ENCODE peak calls at places on chromosomes 2 and 18, in five cellular contexts. B, E, T, U and F are unnamed samples.

GRCh38 chr2:36322108-36322507 is 33.5 kb upstream of the CRIM1 start:
- DNase-seq in E (no peak), T (peak; percentile 79), B (peak; percentile 78), U (peak; percentile 51), F (peak; percentile 64)

GRCh38 chr2:20209373-20210109 is 15.4 kb downstream of the SDC1 start:
- DNase-seq in U (no peak), E (no peak), T (no peak), B (no peak), F (no peak)

GRCh38 chr2:223837290-223838061 is at the start of gene AP1S3:
- DNase-seq in B (peak; percentile 47), U (peak; percentile 32), T (peak; percentile 53), E (peak; percentile 85), F (peak; percentile 28)

GRCh38 chr2:193841389-193842150 is 1646.8 kb upstream of the TMEFF2 start:
- DNase-seq in B (peak; percentile 76), E (no peak), U (peak; percentile 17), T (peak; percentile 79), F (peak; percentile 48)

GRCh38 chr2:23940262-23940975 is at the start of gene UBXN2A:
- DNase-seq in U (peak; percentile 76), E (peak; percentile 69), T (peak; percentile 81), B (peak; percentile 79), F (peak; percentile 74)

GRCh38 chr2:234483568-234484251 is 13.2 kb downstream of the ARL4C start:
- DNase-seq in T (no peak), E (no peak), B (no peak), U (no peak), F (peak; percentile 18)

GRCh38 chr2:208350610-208351009 is 56.0 kb upstream of the PTH2R start:
- DNase-seq in U (peak; percentile 87), B (peak; percentile 81), E (no peak), T (peak; percentile 66), F (no peak)

GRCh38 chr18:58491113-58491696 is 137.7 kb downstream of the ALPK2 start:
- DNase-seq in T (no peak), B (no peak), E (no peak), U (peak; percentile 30), F (no peak)

GRCh38 chr18:12645751-12646203 is 12.1 kb downstream of the SPIRE1 start:
- DNase-seq in T (peak; percentile 60), E (peak; percentile 80), B (peak; percentile 65), U (peak; percentile 56), F (peak; percentile 27)

GRCh38 chr2:217789003-217789735 is 213.6 kb downstream of the TNS1 start:
- DNase-seq in T (peak; percentile 78), E (peak; percentile 85), B (peak; percentile 79), U (peak; percentile 58), F (peak; percentile 62)

GRCh38 chr2:73292906-73293533 is 328 bp downstream of the EGR4 start:
- DNase-seq in T (no peak), U (no peak), B (no peak), E (no peak), F (no peak)
- TF ChIP-seq CTCF in T (no peak), U (no peak), B (no peak), E (no peak), F (no peak)

DNA sequence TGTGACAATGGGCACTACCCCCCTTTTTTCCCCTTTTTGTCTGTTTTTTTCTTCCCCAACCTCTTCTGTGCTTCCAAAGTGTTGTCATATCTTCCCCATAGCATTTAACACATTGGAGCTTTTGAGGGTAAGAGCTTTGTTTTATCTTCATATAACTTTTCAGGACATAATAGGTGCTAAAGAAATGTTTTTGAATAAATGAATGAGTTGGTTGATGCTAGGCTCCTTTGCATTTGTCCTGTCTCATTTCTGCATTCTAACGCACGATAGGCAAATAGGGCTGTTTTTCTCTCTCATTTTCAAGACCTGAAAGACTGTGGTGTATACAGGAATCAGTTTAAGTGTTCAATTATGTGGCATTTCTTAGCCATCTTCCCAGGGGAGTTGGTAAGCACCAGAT is 832 bp upstream of the COPS7B start:
- DNase-seq in U (no peak), B (no peak), E (no peak), T (no peak), F (no peak)
- H3K4me3 ChIP-seq in U (peak overlapping the region; percentile 88), B (no peak overlapping the region), E (no peak overlapping the region), T (no peak overlapping the region), F (peak overlapping the region; percentile 71)

GRCh38 chr2:28296904-28297303 is 95.8 kb upstream of the FOSL2 start:
- DNase-seq in T (no peak), B (peak; percentile 40), U (peak; percentile 41), E (no peak), F (peak; percentile 67)
- TF ChIP-seq CTCF in T (no peak), B (no peak), U (no peak), E (no peak), F (no peak)

GRCh38 chr2:191682148-191682547 is 4.2 kb downstream of the NABP1 start:
- DNase-seq in E (no peak), T (no peak), B (no peak), U (no peak), F (no peak)

GRCh38 chr2:191680639-191681038 is 2.7 kb downstream of the NABP1 start:
- DNase-seq in B (no peak), E (no peak), U (no peak), T (no peak), F (no peak)

GRCh38 chr2:191678437-191679110 is 638 bp downstream of the NABP1 start:
- DNase-seq in E (peak; percentile 74), T (no peak), U (peak; percentile 36), B (no peak), F (no peak)

GRCh38 chr2:191677646-191678436 is at the start of gene NABP1:
- DNase-seq in U (peak; percentile 98), B (peak; percentile 98), T (peak; percentile 99), E (peak; percentile 98), F (peak; percentile 98)

DNA sequence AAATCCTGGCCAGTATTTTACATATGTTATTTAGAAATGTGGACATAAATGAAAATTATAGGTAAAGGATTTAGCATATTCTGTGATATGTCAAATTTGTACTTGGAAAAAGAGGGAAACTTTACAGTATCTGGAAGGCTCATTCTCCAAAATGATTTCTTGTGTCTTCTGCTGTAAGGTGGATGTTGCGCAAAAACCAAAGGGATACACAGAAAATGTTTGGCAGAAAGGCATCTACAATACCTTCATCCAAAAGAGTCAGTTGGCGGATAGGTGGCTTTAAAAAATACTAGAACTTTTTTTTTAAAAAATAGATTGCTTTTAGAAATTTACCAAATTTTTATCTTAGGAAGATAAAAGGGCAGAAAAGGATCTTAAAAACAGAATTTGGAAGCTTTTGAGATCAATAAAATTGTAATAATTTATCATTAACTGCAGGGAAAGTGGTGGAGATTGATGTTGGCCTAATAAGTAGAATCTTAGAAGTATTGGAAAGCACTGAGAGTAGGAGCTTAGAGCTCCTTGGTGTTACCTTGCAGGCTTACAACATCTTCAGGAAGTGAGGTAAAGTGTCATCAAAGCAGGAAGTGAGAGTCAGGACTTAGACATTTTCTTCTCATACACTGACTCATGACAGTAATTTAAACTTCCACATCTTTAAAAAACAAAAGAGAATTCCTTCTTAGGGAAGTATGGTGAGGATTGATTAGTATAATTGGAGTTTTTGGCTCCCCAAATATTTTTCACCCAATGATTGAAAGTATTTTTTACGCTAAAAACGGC is 2.1 kb downstream of the NABP1 start:
- DNase-seq in U (peak; percentile 69), T (peak; percentile 86), B (peak; percentile 78), E (no peak), F (peak; percentile 81)
- H3K4me3 ChIP-seq in U (peak overlapping the region; percentile 90), T (peak overlapping the region; percentile 84), B (peak overlapping the region; percentile 66), E (no peak overlapping the region), F (peak overlapping the region; percentile 80)